ENCODE peak calls at places on chromosomes 12 and 14, in four cellular contexts. One of them, this sample, is unnamed.

GRCh38 chr12:11652351-11653040 is 3.0 kb downstream of the ETV6 start:
- DNase-seq in dorsolateral prefrontal cortex: no peak
- DNase-seq in GM04504: no peak
- DNase-seq in stimulated activated CD4-positive, alpha-beta T cell treated with anti-CD3 and anti-CD28 coated beads, Interleukin-2, amount 100 ng/mL, for 24 hours: no peak
- DNase-seq in this sample: peak

GRCh38 chr12:122063691-122064033 is 14.9 kb upstream of the MLXIP start:
- DNase-seq in dorsolateral prefrontal cortex: no peak
- DNase-seq in GM04504: no peak
- DNase-seq in stimulated activated CD4-positive, alpha-beta T cell treated with anti-CD3 and anti-CD28 coated beads, Interleukin-2, amount 100 ng/mL, for 24 hours: no peak
- DNase-seq in this sample: no peak

GRCh38 chr12:116604151-116604550 is 45.0 kb downstream of the MAP1LC3B2 start:
- DNase-seq in dorsolateral prefrontal cortex: no peak
- DNase-seq in GM04504: no peak
- DNase-seq in stimulated activated CD4-positive, alpha-beta T cell treated with anti-CD3 and anti-CD28 coated beads, Interleukin-2, amount 100 ng/mL, for 24 hours: no peak
- DNase-seq in this sample: no peak

GRCh38 chr14:97073622-97074021 is 276.4 kb downstream of the VRK1 start:
- DNase-seq in dorsolateral prefrontal cortex: no peak
- DNase-seq in GM04504: no peak
- DNase-seq in stimulated activated CD4-positive, alpha-beta T cell treated with anti-CD3 and anti-CD28 coated beads, Interleukin-2, amount 100 ng/mL, for 24 hours: no peak
- DNase-seq in this sample: no peak

GRCh38 chr12:100123316-100124095 is 19.2 kb downstream of the BLTP3B start:
- DNase-seq in dorsolateral prefrontal cortex: no peak
- DNase-seq in GM04504: no peak
- DNase-seq in stimulated activated CD4-positive, alpha-beta T cell treated with anti-CD3 and anti-CD28 coated beads, Interleukin-2, amount 100 ng/mL, for 24 hours: no peak
- DNase-seq in this sample: no peak

GRCh38 chr14:95482967-95483842 is 33.2 kb downstream of the SYNE3 start:
- DNase-seq in dorsolateral prefrontal cortex: peak
- DNase-seq in GM04504: peak
- DNase-seq in stimulated activated CD4-positive, alpha-beta T cell treated with anti-CD3 and anti-CD28 coated beads, Interleukin-2, amount 100 ng/mL, for 24 hours: no peak
- DNase-seq in this sample: no peak

GRCh38 chr14:76776306-76777251 is 15.3 kb downstream of the VASH1 start:
- DNase-seq in dorsolateral prefrontal cortex: no peak
- DNase-seq in GM04504: no peak
- DNase-seq in stimulated activated CD4-positive, alpha-beta T cell treated with anti-CD3 and anti-CD28 coated beads, Interleukin-2, amount 100 ng/mL, for 24 hours: no peak
- DNase-seq in this sample: peak

GRCh38 chr12:23566133-23566532 is 383.3 kb downstream of the SOX5 start:
- DNase-seq in dorsolateral prefrontal cortex: no peak
- DNase-seq in GM04504: no peak
- DNase-seq in stimulated activated CD4-positive, alpha-beta T cell treated with anti-CD3 and anti-CD28 coated beads, Interleukin-2, amount 100 ng/mL, for 24 hours: no peak
- DNase-seq in this sample: no peak

GRCh38 chr14:71169028-71169427 is 261.8 kb downstream of the PCNX1 start:
- DNase-seq in dorsolateral prefrontal cortex: no peak
- DNase-seq in GM04504: no peak
- DNase-seq in stimulated activated CD4-positive, alpha-beta T cell treated with anti-CD3 and anti-CD28 coated beads, Interleukin-2, amount 100 ng/mL, for 24 hours: no peak
- DNase-seq in this sample: no peak

GRCh38 chr12:48954061-48954460 is 3.2 kb downstream of the ARF3 start:
- DNase-seq in dorsolateral prefrontal cortex: no peak
- DNase-seq in GM04504: no peak
- DNase-seq in stimulated activated CD4-positive, alpha-beta T cell treated with anti-CD3 and anti-CD28 coated beads, Interleukin-2, amount 100 ng/mL, for 24 hours: no peak
- DNase-seq in this sample: no peak

GRCh38 chr12:14913381-14913781 is 25.0 kb downstream of the ERP27 start:
- DNase-seq in dorsolateral prefrontal cortex: no peak
- DNase-seq in GM04504: no peak
- DNase-seq in stimulated activated CD4-positive, alpha-beta T cell treated with anti-CD3 and anti-CD28 coated beads, Interleukin-2, amount 100 ng/mL, for 24 hours: no peak
- DNase-seq in this sample: no peak

This sample was measured in activated CD4-positive, alpha-beta memory T cell treated with anti-CD3 and anti-CD28 coated beads, Interleukin-2, amount 10 ng/mL, durations not matched to agents 7 days and 5 days.